ENCODE peak calls at places on chromosome 2, in five cellular contexts. H is GF-D8; L is germinal center; F is COR-L47; Y is stimulated activated CD8-positive, alpha-beta memory T cell treated with anti-CD3 and anti-CD28 coated beads, Interleukin-4, amount 100 ng/mL, for 24 hours. A is an unnamed sample.
A peak's percentile ranks its signal among the peaks of the same experiment; 100 is the strongest.

GRCh38 chr2:84481702-84482101 is 22.6 kb upstream of the SUCLG1 start:
- DNase-seq in L (no peak), H (no peak), F (no peak), Y (no peak), A (no peak)

GRCh38 chr2:46162329-46162870 is 134.8 kb upstream of the EPAS1 start:
- DNase-seq in F (no peak), H (no peak), Y (no peak), L (no peak), A (no peak)

GRCh38 chr2:216596234-216596985 is 36.8 kb upstream of the IGFBP2 start:
- DNase-seq in L (no peak), F (peak; percentile 87), H (no peak), Y (no peak), A (no peak)

GRCh38 chr2:19682493-19682892 is 219.3 kb downstream of the TTC32 start:
- DNase-seq in L (no peak), F (no peak), H (no peak), Y (no peak), A (no peak)

GRCh38 chr2:55168221-55169154 is 63.6 kb downstream of the CLHC1 start:
- DNase-seq in H (peak; percentile 37), F (peak; percentile 51), Y (no peak), L (peak; percentile 38), A (peak; percentile 70)

GRCh38 chr2:16050261-16051045 is 110.1 kb downstream of the MYCN start:
- DNase-seq in F (no peak), Y (no peak), L (no peak), H (no peak), A (no peak)

GRCh38 chr2:232348936-232349335 is 29.6 kb upstream of the ALPP start:
- DNase-seq in L (no peak), Y (no peak), H (no peak), F (no peak), A (no peak)

GRCh38 chr2:29233428-29233827 is 118.2 kb downstream of the CLIP4 start:
- DNase-seq in H (no peak), F (no peak), Y (no peak), L (no peak), A (no peak)

GRCh38 chr2:58081000-58081399 is 34.4 kb downstream of the VRK2 start:
- DNase-seq in Y (no peak), F (peak; percentile 9), H (no peak), L (no peak), A (peak; percentile 15)

GRCh38 chr2:74821177-74822124 is 12.5 kb upstream of the HK2 start:
- DNase-seq in L (no peak), Y (no peak), H (no peak), F (no peak), A (peak; percentile 43)

GRCh38 chr2:39728941-39729351 is 50.1 kb downstream of the THUMPD2 start:
- DNase-seq in F (peak; percentile 34), L (peak; percentile 50), Y (no peak), H (no peak), A (peak; percentile 58)

GRCh38 chr2:37585982-37586621 is 85.3 kb downstream of the CDC42EP3 start:
- DNase-seq in F (no peak), Y (peak; percentile 42), L (no peak), H (no peak), A (no peak)

GRCh38 chr2:197804758-197805597 is 585 bp downstream of the PLCL1 start:
- DNase-seq in Y (peak; percentile 26), L (peak; percentile 14), F (peak; percentile 14), H (no peak), A (no peak)

GRCh38 chr2:158142568-158143332 is 41.1 kb downstream of the UPP2 start:
- DNase-seq in F (no peak), Y (no peak), L (no peak), H (peak; percentile 23), A (no peak)

GRCh38 chr2:149692837-149693518 is 105.4 kb upstream of the MMADHC start:
- DNase-seq in H (no peak), F (no peak), L (no peak), Y (no peak), A (no peak)

GRCh38 chr2:215982465-215982875 is 30.9 kb downstream of the MREG start:
- DNase-seq in H (no peak), F (no peak), Y (no peak), L (no peak), A (peak; percentile 97)

GRCh38 chr2:168751104-168751768 is 51.2 kb upstream of the NOSTRIN start:
- DNase-seq in F (no peak), Y (no peak), H (no peak), L (no peak), A (no peak)

GRCh38 chr2:16189851-16190160 is 249.5 kb downstream of the MYCN start:
- DNase-seq in L (no peak), F (no peak), H (no peak), Y (no peak), A (no peak)

GRCh38 chr2:177540293-177540692 is 147.7 kb downstream of the AGPS start:
- DNase-seq in L (no peak), H (no peak), F (no peak), Y (no peak), A (no peak)

GRCh38 chr2:227033471-227034148 is 130.4 kb downstream of the COL4A4 start:
- DNase-seq in H (no peak), L (peak; percentile 50), F (no peak), Y (peak; percentile 11), A (peak; percentile 43)

GRCh38 chr2:69238449-69239031 is 148.5 kb downstream of the GFPT1 start:
- DNase-seq in H (no peak), L (no peak), F (no peak), Y (no peak), A (no peak)